ENCODE peak calls at places on chromosomes 3 and 15, in nine cellular contexts. Y is hepatocyte; I is ovary; T is kidney; N is CD8-positive, alpha-beta T cell; Q is tibial artery; C is body of pancreas; B is colonic mucosa; Z is right lobe of liver. G is an unnamed sample.
A peak's percentile ranks its signal among the peaks of the same experiment; 100 is the strongest.

GRCh38 chr15:41495736-41496599 is 2.3 kb downstream of the ITPKA start:
- DNase-seq in I (no peak), T (no peak), B (peak; percentile 81), Z (peak; percentile 88), N (no peak), Q (no peak), C (peak; percentile 80), Y (peak; percentile 89), G (peak; percentile 69)

GRCh38 chr3:62335196-62335595 is 38.2 kb downstream of the FEZF2 start:
- DNase-seq in B (no peak), T (no peak), N (no peak), Y (no peak), Z (no peak), C (no peak), I (no peak), Q (no peak), G (no peak)

GRCh38 chr15:77347197-77347596 is 72.7 kb downstream of the PEAK1 start:
- DNase-seq in C (no peak), N (no peak), I (no peak), T (no peak), Q (no peak), Z (no peak), Y (no peak), B (no peak), G (no peak)

GRCh38 chr3:124336067-124336656 is 344.2 kb upstream of the ROPN1 start:
- DNase-seq in N (no peak), C (no peak), Z (no peak), Q (no peak), I (no peak), B (no peak), T (no peak), Y (no peak), G (no peak)

GRCh38 chr15:75712668-75713337 is at the start of gene CSPG4:
- DNase-seq in C (peak; percentile 39), Z (peak; percentile 56), T (no peak), Q (peak; percentile 61), N (no peak), I (peak; percentile 64), Y (peak; percentile 86), B (no peak), G (peak; percentile 91)

GRCh38 chr3:13525827-13526625 is 22.9 kb upstream of the FBLN2 start:
- DNase-seq in Y (no peak), T (peak; percentile 60), B (no peak), I (no peak), Q (no peak), Z (no peak), N (no peak), C (no peak), G (no peak)

GRCh38 chr3:190301591-190301990 is 20.7 kb downstream of the CLDN1 start:
- DNase-seq in I (no peak), B (no peak), Z (no peak), Q (no peak), N (no peak), T (no peak), C (no peak), Y (no peak), G (no peak)

GRCh38 chr15:52247032-52247431 is 48.6 kb downstream of the MYO5C start:
- DNase-seq in Z (no peak), T (no peak), Q (no peak), C (no peak), N (no peak), B (no peak), I (no peak), Y (peak; percentile 57), G (no peak)

GRCh38 chr3:12954891-12955650 is 113.7 kb upstream of the RPL32 start:
- DNase-seq in C (peak; percentile 83), Z (peak; percentile 80), B (peak; percentile 86), Q (peak; percentile 91), T (peak; percentile 89), Y (peak; percentile 49), N (no peak), I (peak; percentile 56), G (peak; percentile 92)

GRCh38 chr15:43299411-43299810 is 31.0 kb downstream of the LCMT2 start:
- DNase-seq in Z (no peak), Q (no peak), T (no peak), I (no peak), C (no peak), N (no peak), Y (no peak), B (no peak), G (no peak)

GRCh38 chr3:150764607-150765366 is 1.8 kb upstream of the SIAH2 start:
- DNase-seq in N (no peak), Q (no peak), T (no peak), Z (no peak), B (no peak), C (no peak), Y (no peak), I (no peak), G (no peak)

GRCh38 chr3:100045696-100046095 is 68.6 kb downstream of the FILIP1L start:
- DNase-seq in B (peak; percentile 44), Q (peak; percentile 63), Y (peak; percentile 53), Z (no peak), I (peak; percentile 48), T (peak; percentile 80), N (no peak), C (no peak), G (peak; percentile 62)

GRCh38 chr3:100044369-100044768 is 69.9 kb downstream of the FILIP1L start:
- DNase-seq in T (no peak), I (no peak), C (no peak), Y (no peak), Z (no peak), B (no peak), Q (no peak), N (no peak), G (no peak)

GRCh38 chr3:100046986-100047385 is 67.3 kb downstream of the FILIP1L start:
- DNase-seq in Z (no peak), T (no peak), C (no peak), Q (no peak), N (no peak), I (no peak), B (no peak), Y (no peak), G (no peak)

GRCh38 chr3:100047455-100048141 is 66.7 kb downstream of the FILIP1L start:
- DNase-seq in B (peak; percentile 33), I (no peak), T (no peak), Y (peak; percentile 54), Z (no peak), Q (no peak), C (no peak), N (no peak), G (no peak)

DNA sequence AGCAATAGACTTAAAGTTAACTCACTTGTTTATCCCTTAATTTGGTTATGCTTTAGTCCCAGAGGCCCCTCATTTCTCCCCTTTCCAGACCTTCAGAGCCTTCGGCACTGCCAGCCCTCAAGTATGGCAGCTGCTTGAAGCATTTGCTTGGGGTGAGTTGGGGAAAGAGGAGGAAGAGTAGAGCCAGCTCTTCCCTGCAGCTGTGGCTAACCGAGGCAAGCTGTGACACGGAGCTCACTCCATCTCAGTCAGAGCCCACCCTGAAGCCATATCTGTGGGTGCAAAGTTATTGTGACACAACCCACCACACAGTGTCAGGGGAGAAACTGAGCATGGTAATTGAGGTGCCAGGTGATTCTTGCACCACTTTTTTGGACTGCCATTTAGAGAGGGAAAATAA is 66.1 kb downstream of the FILIP1L start:
- DNase-seq in N (no peak), C (no peak), Z (no peak), I (no peak), Q (no peak), B (no peak), Y (no peak), T (no peak), G (no peak)
- H3K4me3 ChIP-seq in N (no peak overlapping the region), C (no peak overlapping the region), Z (no peak overlapping the region), I (no peak overlapping the region), Q (no peak overlapping the region), B (no peak overlapping the region), Y (no peak overlapping the region), T (no peak overlapping the region), G (no peak overlapping the region)

DNA sequence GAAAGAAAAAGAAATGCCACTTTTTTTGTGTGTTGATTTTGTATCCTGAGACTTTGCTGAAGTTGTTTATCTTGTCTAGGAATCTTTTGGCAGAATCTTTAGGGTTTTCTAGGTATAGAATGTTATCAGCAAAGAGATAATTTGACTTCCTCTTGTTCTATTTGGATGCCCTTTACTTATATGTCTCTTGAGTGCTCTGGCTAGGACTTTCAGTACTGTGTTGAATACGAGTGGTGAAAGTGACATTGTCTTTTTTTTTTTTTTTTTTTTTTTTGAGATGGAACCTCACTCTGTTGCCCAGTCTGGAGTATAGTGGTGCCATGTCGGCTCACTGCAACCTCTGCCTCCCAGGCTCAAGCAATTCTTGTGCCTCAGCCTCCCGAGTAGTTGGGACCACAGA is 64.7 kb upstream of the NPHP3 start:
- DNase-seq in T (no peak), Z (no peak), Q (no peak), C (no peak), I (no peak), B (no peak), N (no peak), Y (no peak), G (no peak)
- H3K4me1 ChIP-seq in T (no peaks in the 10 kb centered on the region), Z (no peaks in the 10 kb centered on the region), Q (peaks cover 19% of the 10 kb centered on the region), C (no peaks in the 10 kb centered on the region), I (no peaks in the 10 kb centered on the region), B (no peaks in the 10 kb centered on the region), N (no peaks in the 10 kb centered on the region), Y (no peaks in the 10 kb centered on the region), G (peaks cover 10% of the 10 kb centered on the region)

GRCh38 chr3:54967586-54968244 is 39.9 kb upstream of the LRTM1 start:
- DNase-seq in Z (no peak), C (no peak), Y (no peak), T (no peak), Q (no peak), B (no peak), I (no peak), N (no peak), G (no peak)
- H3K27ac ChIP-seq in Z (no peak overlapping the region), C (no peak overlapping the region), Y (peak overlapping the region; percentile 68), T (no peak overlapping the region), Q (no peak overlapping the region), B (no peak overlapping the region), I (no peak overlapping the region), N (no peak overlapping the region), G (no peak overlapping the region)

DNA sequence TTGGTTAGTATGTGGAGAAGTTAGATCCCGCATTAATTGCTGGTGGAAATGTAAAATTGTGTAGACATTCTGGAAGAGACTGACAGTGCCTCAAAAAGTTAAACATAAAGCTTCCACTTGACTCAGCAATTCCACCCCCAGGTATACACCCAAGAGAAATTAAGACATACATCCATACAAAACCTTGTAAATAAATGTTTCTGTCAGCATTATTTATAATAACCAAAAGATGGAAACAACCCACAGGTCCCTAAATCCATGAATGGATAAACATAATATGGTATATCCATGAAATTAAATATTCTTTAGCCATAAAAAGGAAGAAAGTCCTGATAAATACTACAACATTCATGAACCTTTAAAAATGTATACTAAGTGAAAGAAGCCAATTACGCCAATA is 817.4 kb downstream of the NTRK3 start:
- DNase-seq in T (no peak), Y (no peak), C (no peak), N (no peak), Z (no peak), Q (no peak), B (no peak), I (no peak), G (no peak)
- H3K4me3 ChIP-seq in T (no peak overlapping the region), Y (no peak overlapping the region), C (no peak overlapping the region), N (no peak overlapping the region), Z (no peak overlapping the region), Q (no peak overlapping the region), B (no peak overlapping the region), I (no peak overlapping the region), G (no peak overlapping the region)

GRCh38 chr3:38254872-38255271 is 10.7 kb upstream of the SLC22A13 start:
- DNase-seq in N (no peak), T (no peak), Y (no peak), C (no peak), Q (no peak), I (no peak), B (no peak), Z (no peak), G (no peak)
- H3K4me1 ChIP-seq in N (no peaks in the 10 kb centered on the region), T (peaks cover 6% of the 10 kb centered on the region), Y (no peaks in the 10 kb centered on the region), C (peaks cover 10% of the 10 kb centered on the region), Q (no peaks in the 10 kb centered on the region), I (no peaks in the 10 kb centered on the region), B (no peaks in the 10 kb centered on the region), Z (no peaks in the 10 kb centered on the region), G (peaks cover 3% of the 10 kb centered on the region)

GRCh38 chr3:127805026-127805753 is 17.1 kb downstream of the MGLL start:
- DNase-seq in N (no peak), B (no peak), Y (no peak), Z (no peak), I (no peak), T (no peak), Q (no peak), C (no peak), G (no peak)
- H3K27ac ChIP-seq in N (no peak overlapping the region), B (no peak overlapping the region), Y (no peak overlapping the region), Z (no peak overlapping the region), I (no peak overlapping the region), T (no peak overlapping the region), Q (no peak overlapping the region), C (no peak overlapping the region), G (no peak overlapping the region)